ENCODE peak calls at places on chromosomes 2 and 18, in ten cellular contexts. O is lower lobe of right lung; Z is T-helper 1 cell; Q is kidney glomerular epithelial cell; Y is NT2/D1; V is iris pigment epithelial cell; J is foreskin fibroblast; D is NCI-H748 treated with DMSO at 0.1 percent for 48 hours; R is activated T-helper 1 cell treated with anti-CD3 and anti-CD28 coated beads, Interleukin-2, amount 50 U/mL, for 16 hours; N is fibroblast of lung. P is an unnamed sample.

GRCh38 chr2:136327162-136327852 is 209.4 kb upstream of the CXCR4 start:
- DNase-seq in O (no peak), Z (peak), Q (no peak), Y (peak), V (peak), J (no peak), D (no peak), R (peak), N (peak), P (peak)

GRCh38 chr2:15955232-15955983 is 15.1 kb downstream of the MYCN start:
- DNase-seq in O (no peak), Z (no peak), Q (no peak), Y (no peak), V (no peak), J (no peak), D (no peak), R (no peak), N (no peak), P (no peak)

GRCh38 chr18:63088262-63088661 is 231.3 kb downstream of the BCL2 start:
- DNase-seq in O (no peak), Z (no peak), Q (no peak), Y (no peak), V (no peak), J (no peak), D (no peak), R (no peak), N (no peak), P (no peak)

GRCh38 chr2:168639501-168639900 is 162.9 kb upstream of the NOSTRIN start:
- DNase-seq in O (no peak), Z (no peak), Q (peak), Y (peak), V (peak), J (peak), D (no peak), R (no peak), N (peak), P (peak)

GRCh38 chr2:172311921-172312345 is 115.5 kb upstream of the ITGA6 start:
- DNase-seq in O (no peak), Z (no peak), Q (no peak), Y (no peak), V (no peak), J (no peak), D (no peak), R (no peak), N (no peak), P (no peak)

GRCh38 chr2:26316041-26316440 is 29.9 kb upstream of the SELENOI start:
- DNase-seq in O (no peak), Z (no peak), Q (no peak), Y (no peak), V (no peak), J (peak), D (no peak), R (no peak), N (no peak), P (no peak)

GRCh38 chr2:26845021-26845420 is 2.9 kb upstream of the DPYSL5 start:
- DNase-seq in O (no peak), Z (no peak), Q (no peak), Y (no peak), V (no peak), J (no peak), D (no peak), R (no peak), N (no peak), P (no peak)

GRCh38 chr18:12703714-12704113 is 872 bp downstream of the PSMG2 start:
- DNase-seq in O (no peak), Z (no peak), Q (peak), Y (no peak), V (peak), J (peak), D (no peak), R (no peak), N (peak), P (peak)

GRCh38 chr2:58571181-58571852 is 330.2 kb upstream of the FANCL start:
- DNase-seq in O (no peak), Z (peak), Q (peak), Y (peak), V (peak), J (peak), D (peak), R (no peak), N (peak), P (peak)

GRCh38 chr2:121567957-121568409 is 37.3 kb downstream of the RNU4ATAC start:
- DNase-seq in O (no peak), Z (no peak), Q (no peak), Y (no peak), V (peak), J (peak), D (no peak), R (no peak), N (peak), P (peak)

GRCh38 chr2:173419506-173419905 is 64.8 kb downstream of the CDCA7 start:
- DNase-seq in O (no peak), Z (no peak), Q (no peak), Y (no peak), V (no peak), J (no peak), D (no peak), R (no peak), N (no peak), P (no peak)

GRCh38 chr2:88658890-88659881 is 31.9 kb upstream of the EIF2AK3 start:
- DNase-seq in O (no peak), Z (no peak), Q (no peak), Y (no peak), V (peak), J (peak), D (peak), R (no peak), N (peak), P (peak)

GRCh38 chr2:46655551-46656436 is 176.4 kb downstream of the TMEM247 start:
- DNase-seq in O (no peak), Z (no peak), Q (peak), Y (no peak), V (peak), J (peak), D (no peak), R (no peak), N (peak), P (no peak)

GRCh38 chr2:32714521-32714920 is 86.7 kb downstream of the TTC27 start:
- DNase-seq in O (no peak), Z (no peak), Q (no peak), Y (no peak), V (no peak), J (no peak), D (no peak), R (no peak), N (peak), P (no peak)

GRCh38 chr2:176768185-176768584 is 444.4 kb upstream of the HNRNPA3 start:
- DNase-seq in O (no peak), Z (no peak), Q (no peak), Y (no peak), V (no peak), J (no peak), D (peak), R (no peak), N (no peak), P (no peak)

GRCh38 chr2:114700440-114700839 is 258.0 kb downstream of the DPP10 start:
- DNase-seq in O (no peak), Z (no peak), Q (no peak), Y (no peak), V (no peak), J (no peak), D (no peak), R (no peak), N (no peak), P (no peak)

GRCh38 chr2:30702694-30703093 is 104.6 kb downstream of the CAPN13 start:
- DNase-seq in O (no peak), Z (no peak), Q (no peak), Y (no peak), V (no peak), J (no peak), D (no peak), R (no peak), N (no peak), P (no peak)

GRCh38 chr18:6920099-6920955 is 190.8 kb downstream of the ARHGAP28 start:
- DNase-seq in O (no peak), Z (peak), Q (peak), Y (peak), V (peak), J (peak), D (peak), R (no peak), N (peak), P (peak)

GRCh38 chr2:120466704-120467054 is 120.7 kb downstream of the INHBB start:
- DNase-seq in O (no peak), Z (no peak), Q (no peak), Y (no peak), V (no peak), J (peak), D (no peak), R (no peak), N (no peak), P (no peak)

GRCh38 chr2:196182439-196183171 is 11.2 kb upstream of the STK17B start:
- DNase-seq in O (no peak), Z (peak), Q (peak), Y (no peak), V (no peak), J (no peak), D (no peak), R (no peak), N (no peak), P (no peak)

GRCh38 chr2:9699139-9699823 is 68.5 kb upstream of the YWHAQ start:
- DNase-seq in O (no peak), Z (no peak), Q (peak), Y (no peak), V (peak), J (peak), D (no peak), R (no peak), N (peak), P (peak)

GRCh38 chr2:69222984-69223658 is 163.9 kb downstream of the GFPT1 start:
- DNase-seq in O (no peak), Z (no peak), Q (no peak), Y (no peak), V (peak), J (peak), D (no peak), R (no peak), N (peak), P (peak)

GRCh38 chr2:110865188-110865587 is 132.8 kb downstream of the ACOXL start:
- DNase-seq in O (no peak), Z (peak), Q (no peak), Y (no peak), V (peak), J (peak), D (no peak), R (no peak), N (peak), P (no peak)

GRCh38 chr2:101991731-101992145 is at the start of gene IL1R2:
- DNase-seq in O (peak), Z (no peak), Q (no peak), Y (no peak), V (no peak), J (no peak), D (no peak), R (no peak), N (no peak), P (no peak)

GRCh38 chr2:70283500-70284191 is 9.9 kb downstream of the SNRPG start:
- DNase-seq in O (no peak), Z (no peak), Q (no peak), Y (no peak), V (no peak), J (no peak), D (no peak), R (no peak), N (no peak), P (no peak)

GRCh38 chr2:205139822-205140612 is 542.3 kb upstream of the NRP2 start:
- DNase-seq in O (peak), Z (no peak), Q (no peak), Y (peak), V (no peak), J (no peak), D (peak), R (no peak), N (no peak), P (no peak)

GRCh38 chr2:24592436-24593100 is 101.5 kb downstream of the NCOA1 start:
- DNase-seq in O (no peak), Z (no peak), Q (no peak), Y (peak), V (no peak), J (no peak), D (no peak), R (no peak), N (no peak), P (no peak)

GRCh38 chr18:56333146-56333545 is 305.2 kb downstream of the TXNL1 start:
- DNase-seq in O (no peak), Z (no peak), Q (no peak), Y (no peak), V (no peak), J (no peak), D (no peak), R (no peak), N (no peak), P (no peak)

GRCh38 chr2:208222351-208222750 is 32.5 kb downstream of the IDH1 start:
- DNase-seq in O (no peak), Z (no peak), Q (no peak), Y (no peak), V (peak), J (peak), D (no peak), R (no peak), N (peak), P (no peak)

GRCh38 chr2:71008342-71008741 is 13.7 kb upstream of the TEX261 start:
- DNase-seq in O (no peak), Z (no peak), Q (no peak), Y (no peak), V (peak), J (no peak), D (no peak), R (no peak), N (no peak), P (no peak)

GRCh38 chr2:207787800-207788199 is 18.1 kb upstream of the FZD5 start:
- DNase-seq in O (no peak), Z (no peak), Q (no peak), Y (no peak), V (no peak), J (no peak), D (no peak), R (no peak), N (no peak), P (no peak)

GRCh38 chr18:8685141-8685913 is 20.0 kb upstream of the MTCL1 start:
- DNase-seq in O (no peak), Z (no peak), Q (no peak), Y (no peak), V (peak), J (peak), D (no peak), R (no peak), N (peak), P (peak)

P was measured in astrocyte of the spinal cord.